ENCODE peak calls at places on chromosomes 12 and 14, in four cellular contexts. One of them, this sample, is unnamed.

GRCh38 chr14:23694085-23694975 is 58.2 kb downstream of the DHRS2 start:
- DNase-seq in renal cortical epithelial cell: peak; percentile 6
- DNase-seq in lung microvascular endothelial cell: no peak
- DNase-seq in ovary: no peak
- DNase-seq in this sample: no peak

GRCh38 chr14:102071283-102071998 is 15.4 kb downstream of the HSP90AA1 start:
- DNase-seq in renal cortical epithelial cell: peak; percentile 26
- DNase-seq in lung microvascular endothelial cell: peak; percentile 23
- DNase-seq in ovary: no peak
- DNase-seq in this sample: no peak

GRCh38 chr12:131857908-131858850 is 30.0 kb downstream of the MMP17 start:
- DNase-seq in renal cortical epithelial cell: no peak
- DNase-seq in lung microvascular endothelial cell: no peak
- DNase-seq in ovary: no peak
- DNase-seq in this sample: no peak

GRCh38 chr14:51922624-51923023 is 62.2 kb downstream of the GNG2 start:
- DNase-seq in renal cortical epithelial cell: no peak
- DNase-seq in lung microvascular endothelial cell: no peak
- DNase-seq in ovary: no peak
- DNase-seq in this sample: no peak

GRCh38 chr12:115572440-115572839 is 705.1 kb downstream of the MED13L start:
- DNase-seq in renal cortical epithelial cell: no peak
- DNase-seq in lung microvascular endothelial cell: no peak
- DNase-seq in ovary: no peak
- DNase-seq in this sample: no peak

GRCh38 chr12:9673404-9674225 is 4.1 kb downstream of the CLEC2D start:
- DNase-seq in renal cortical epithelial cell: peak; percentile 94
- DNase-seq in lung microvascular endothelial cell: peak; percentile 95
- DNase-seq in ovary: peak; percentile 29
- DNase-seq in this sample: peak; percentile 73

GRCh38 chr14:81219821-81220487 is 805 bp downstream of the GTF2A1 start:
- DNase-seq in renal cortical epithelial cell: peak; percentile 10
- DNase-seq in lung microvascular endothelial cell: peak; percentile 41
- DNase-seq in ovary: peak; percentile 50
- DNase-seq in this sample: no peak

GRCh38 chr12:112096667-112097066 is 11.9 kb downstream of the NAA25 start:
- DNase-seq in renal cortical epithelial cell: peak; percentile 88
- DNase-seq in lung microvascular endothelial cell: peak; percentile 83
- DNase-seq in ovary: no peak
- DNase-seq in this sample: peak; percentile 87

GRCh38 chr14:102316048-102316745 is 3.3 kb upstream of the ZNF839 start:
- DNase-seq in renal cortical epithelial cell: peak; percentile 36
- DNase-seq in lung microvascular endothelial cell: peak; percentile 58
- DNase-seq in ovary: peak; percentile 72
- DNase-seq in this sample: no peak

GRCh38 chr14:71133296-71133695 is 226.0 kb downstream of the PCNX1 start:
- DNase-seq in renal cortical epithelial cell: no peak
- DNase-seq in lung microvascular endothelial cell: no peak
- DNase-seq in ovary: no peak
- DNase-seq in this sample: no peak

GRCh38 chr12:52521581-52522266 is 1.5 kb upstream of the KRT5 start:
- DNase-seq in renal cortical epithelial cell: no peak
- DNase-seq in lung microvascular endothelial cell: no peak
- DNase-seq in ovary: no peak
- DNase-seq in this sample: no peak

GRCh38 chr12:101594700-101595099 is at the start of gene MYBPC1:
- DNase-seq in renal cortical epithelial cell: no peak
- DNase-seq in lung microvascular endothelial cell: no peak
- DNase-seq in ovary: no peak
- DNase-seq in this sample: no peak

GRCh38 chr12:121139301-121139700 is 6.6 kb downstream of the P2RX7 start:
- DNase-seq in renal cortical epithelial cell: no peak
- DNase-seq in lung microvascular endothelial cell: no peak
- DNase-seq in ovary: no peak
- DNase-seq in this sample: no peak